ENCODE peak calls at places on chromosome 1, in six cellular contexts. M is fibroblast of lung, J is mucosa of descending colon, A is cardiac muscle cell, X is stomach, Q is sigmoid colon. E is an unnamed sample.

GRCh38 chr1:1073743-1074587 is at the start of gene RNF223:
- DNase-seq in J (peak; percentile 89), M (no peak), A (no peak), Q (no peak), X (peak; percentile 89), E (peak; percentile 88)

GRCh38 chr1:17162941-17163340 is 42.0 kb upstream of the PADI1 start:
- DNase-seq in Q (no peak), A (no peak), J (no peak), X (no peak), M (no peak), E (no peak)

GRCh38 chr1:8541961-8542521 is 224.1 kb downstream of the SLC45A1 start:
- DNase-seq in A (peak; percentile 78), J (no peak), Q (no peak), M (peak; percentile 75), X (no peak), E (no peak)

GRCh38 chr1:89149976-89150375 is 24.1 kb upstream of the GBP2 start:
- DNase-seq in Q (no peak), X (no peak), M (no peak), J (no peak), A (no peak), E (no peak)

GRCh38 chr1:67431156-67431765 is 1.1 kb upstream of the SERBP1 start:
- DNase-seq in X (no peak), J (no peak), Q (no peak), A (no peak), M (no peak), E (no peak)

GRCh38 chr1:91545506-91546300 is 45.1 kb downstream of the CDC7 start:
- DNase-seq in Q (no peak), X (no peak), A (no peak), M (no peak), J (no peak), E (no peak)

GRCh38 chr1:7018826-7019225 is 233.6 kb downstream of the CAMTA1 start:
- DNase-seq in J (no peak), Q (no peak), X (no peak), M (no peak), A (no peak), E (no peak)

GRCh38 chr1:182377175-182377574 is 14.4 kb downstream of the GLUL start:
- DNase-seq in Q (no peak), A (no peak), J (no peak), X (no peak), M (no peak), E (no peak)

GRCh38 chr1:174815036-174815435 is 184.7 kb upstream of the CACYBP start:
- DNase-seq in J (no peak), M (peak; percentile 52), Q (no peak), X (no peak), A (no peak), E (peak; percentile 89)

GRCh38 chr1:200136384-200136783 is 108.9 kb downstream of the NR5A2 start:
- DNase-seq in M (no peak), A (no peak), X (no peak), Q (no peak), J (no peak), E (no peak)

GRCh38 chr1:63833346-63834065 is 59.7 kb downstream of the ROR1 start:
- DNase-seq in Q (no peak), X (no peak), A (no peak), J (no peak), M (peak; percentile 20), E (no peak)

DNA sequence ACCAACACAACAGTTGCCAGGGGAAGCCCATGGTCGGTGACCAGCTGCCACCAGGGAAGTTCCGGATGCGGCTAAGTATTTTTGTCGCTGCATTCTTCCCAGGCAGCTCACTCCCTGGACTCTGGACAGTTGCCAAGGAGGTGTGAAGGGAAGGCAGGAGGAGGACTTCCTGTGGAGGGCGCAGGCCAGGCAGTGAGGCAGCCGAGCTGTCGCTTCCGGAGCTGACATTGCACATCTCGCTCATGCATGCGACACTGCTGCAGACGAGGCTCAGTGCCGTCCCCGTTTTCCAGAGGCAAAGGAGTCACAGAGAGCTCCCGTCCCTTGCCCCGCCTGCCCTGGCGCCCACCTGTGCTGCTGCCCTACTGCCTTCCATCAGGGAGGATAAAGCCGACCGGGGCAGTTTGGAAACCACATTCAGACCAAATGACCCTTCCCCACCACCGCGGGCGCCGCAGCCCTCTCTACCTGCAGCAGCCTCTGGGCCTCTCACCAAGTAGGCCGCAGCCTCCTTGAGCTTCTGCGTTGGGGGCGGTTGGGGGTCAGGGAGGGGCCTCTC is 81.4 kb downstream of the NENF start:
- DNase-seq in Q (peak; percentile 70), M (peak; percentile 29), X (no peak), A (peak; percentile 53), J (peak; percentile 80), E (peak; percentile 78)
- TF ChIP-seq CTCF in Q (no peak), M (no peak), X (no peak), A (peak; percentile 6), J (no peak), E (peak; percentile 26)

DNA sequence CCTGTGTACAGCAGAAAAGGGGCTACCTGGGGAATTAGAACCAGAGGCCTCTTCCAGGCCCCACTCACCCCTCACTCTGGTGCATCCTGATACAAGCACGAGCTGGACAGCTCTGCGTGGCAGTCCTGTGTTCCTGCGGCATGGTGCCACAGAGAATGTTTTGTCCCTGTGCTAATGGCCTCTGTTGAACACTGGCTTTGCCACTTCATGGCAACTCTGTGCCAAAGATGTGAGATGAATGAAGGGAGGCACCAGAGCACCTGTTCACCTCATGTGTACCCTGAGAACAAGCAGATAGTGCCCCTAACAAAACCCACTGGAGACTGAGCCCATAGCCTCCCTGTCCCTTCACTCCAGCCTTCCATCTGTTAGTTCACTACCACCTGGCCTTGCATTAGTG is 199.3 kb upstream of the COA6 start:
- DNase-seq in Q (no peak), X (no peak), A (no peak), M (no peak), J (no peak), E (no peak)
- H3K4me1 ChIP-seq in Q (no peaks in the 10 kb centered on the region), X (no peaks in the 10 kb centered on the region), A (no peaks in the 10 kb centered on the region), M (no peaks in the 10 kb centered on the region), J (no peaks in the 10 kb centered on the region), E (no peaks in the 10 kb centered on the region)

GRCh38 chr1:160161965-160162705 is 10.7 kb downstream of the ATP1A4 start:
- DNase-seq in X (no peak), A (peak; percentile 39), M (peak; percentile 37), Q (no peak), J (no peak), E (no peak)

GRCh38 chr1:160162936-160163335 is 11.5 kb downstream of the ATP1A4 start:
- DNase-seq in X (no peak), Q (no peak), M (no peak), J (no peak), A (no peak), E (no peak)

GRCh38 chr1:160164121-160164520 is 12.7 kb downstream of the ATP1A4 start:
- DNase-seq in A (no peak), J (no peak), Q (no peak), M (no peak), X (no peak), E (no peak)

GRCh38 chr1:160166459-160166858 is 15.1 kb downstream of the ATP1A4 start:
- DNase-seq in Q (no peak), M (no peak), A (no peak), J (no peak), X (no peak), E (no peak)

DNA sequence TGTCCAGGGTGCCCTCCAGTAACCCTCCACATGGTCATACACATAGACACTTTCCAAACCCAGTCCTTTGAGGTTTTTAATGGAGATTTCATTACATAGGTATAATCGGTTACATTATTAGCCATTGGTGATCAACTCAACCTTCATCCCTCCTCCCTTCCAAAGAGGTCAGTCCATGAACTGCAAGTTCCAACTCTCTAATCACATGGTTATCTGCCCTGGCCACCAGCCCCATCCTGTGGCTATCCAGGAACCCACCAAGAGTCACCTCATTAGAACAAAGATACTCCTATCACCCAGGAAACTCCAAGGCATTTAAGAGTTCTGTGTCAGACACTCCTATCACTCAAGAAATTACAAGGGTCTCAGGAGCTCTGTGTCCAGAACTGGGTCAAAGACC is 12.2 kb downstream of the ATP1A4 start:
- DNase-seq in M (no peak), Q (no peak), X (no peak), J (no peak), A (no peak), E (no peak)
- TF ChIP-seq CTCF in M (no peak), Q (no peak), X (no peak), J (no peak), A (no peak), E (peak; percentile 37)

GRCh38 chr1:145782166-145783099 is 41.5 kb downstream of the RNF115 start:
- DNase-seq in J (no peak), Q (no peak), X (no peak), M (peak; percentile 91), A (peak; percentile 82), E (peak; percentile 77)
- H3K4me1 ChIP-seq in J (peaks cover 9% of the 10 kb centered on the region), Q (peaks cover 50% of the 10 kb centered on the region), X (peaks cover 49% of the 10 kb centered on the region), M (peaks cover 4% of the 10 kb centered on the region), A (peaks cover 35% of the 10 kb centered on the region), E (peaks cover 38% of the 10 kb centered on the region)

GRCh38 chr1:25442178-25442577 is 11.5 kb downstream of the MACO1 start:
- DNase-seq in A (no peak), Q (no peak), M (no peak), X (no peak), J (no peak), E (peak; percentile 13)
- TF ChIP-seq CTCF in A (no peak), Q (no peak), M (no peak), X (no peak), J (no peak), E (peak; percentile 12)

E was measured in HCT116.